ENCODE peak calls at places on chromosomes 1 and 21, in five cellular contexts. R is SK-N-SH, W is GM12878, I is K562, X is HepG2. Z is an unnamed sample.

GRCh38 chr21:32190491-32191144 is 88.2 kb downstream of the MIS18A start:
- DNase-seq in R (no peak), W (peak; percentile 31), I (no peak), X (no peak), Z (no peak)

GRCh38 chr1:212152308-212152693 is 116.8 kb downstream of the DTL start:
- DNase-seq in R (no peak), W (no peak), I (peak; percentile 96), X (no peak), Z (no peak)

GRCh38 chr1:92989936-92990582 is 28.8 kb upstream of the DIPK1A start:
- DNase-seq in R (no peak), W (no peak), I (peak; percentile 23), X (no peak), Z (no peak)

GRCh38 chr1:156704930-156705320 is 458 bp downstream of the CRABP2 start:
- DNase-seq in R (no peak), W (no peak), I (no peak), X (no peak), Z (peak; percentile 43)

GRCh38 chr1:31012210-31012924 is 53.1 kb downstream of the PUM1 start:
- DNase-seq in R (no peak), W (no peak), I (no peak), X (no peak), Z (no peak)

GRCh38 chr1:45304311-45305081 is 22.2 kb upstream of the HPDL start:
- DNase-seq in R (peak; percentile 20), W (no peak), I (peak; percentile 75), X (peak; percentile 47), Z (no peak)

GRCh38 chr1:54542962-54543539 is 5.0 kb upstream of the ACOT11 start:
- DNase-seq in R (no peak), W (no peak), I (no peak), X (no peak), Z (no peak)

GRCh38 chr1:80919426-80919825 is 881.3 kb upstream of the ADGRL2 start:
- DNase-seq in R (no peak), W (no peak), I (no peak), X (no peak), Z (no peak)

GRCh38 chr1:51063121-51063520 is 38.9 kb upstream of the C1orf185 start:
- DNase-seq in R (no peak), W (no peak), I (no peak), X (no peak), Z (peak; percentile 67)

GRCh38 chr1:54417123-54417522 is 10.9 kb upstream of the SSBP3 start:
- DNase-seq in R (no peak), W (no peak), I (no peak), X (no peak), Z (no peak)

GRCh38 chr21:45277101-45278045 is 10.3 kb downstream of the POFUT2 start:
- DNase-seq in R (no peak), W (no peak), I (no peak), X (no peak), Z (no peak)

GRCh38 chr1:175841613-175842234 is 98.3 kb upstream of the TNR start:
- DNase-seq in R (no peak), W (no peak), I (no peak), X (peak; percentile 25), Z (no peak)

GRCh38 chr1:109906160-109906838 is 4.3 kb upstream of the CSF1 start:
- DNase-seq in R (no peak), W (peak; percentile 61), I (no peak), X (no peak), Z (no peak)

GRCh38 chr1:27659497-27660299 is 12.3 kb downstream of the IFI6 start:
- DNase-seq in R (peak; percentile 96), W (peak; percentile 72), I (peak; percentile 96), X (peak; percentile 53), Z (peak; percentile 61)

GRCh38 chr1:27660300-27660837 is 11.6 kb downstream of the IFI6 start:
- DNase-seq in R (no peak), W (no peak), I (no peak), X (no peak), Z (no peak)

GRCh38 chr1:27661412-27662075 is 10.4 kb downstream of the IFI6 start:
- DNase-seq in R (no peak), W (no peak), I (no peak), X (no peak), Z (no peak)

GRCh38 chr1:27656157-27656893 is 15.7 kb downstream of the IFI6 start:
- DNase-seq in R (no peak), W (no peak), I (no peak), X (no peak), Z (no peak)

GRCh38 chr1:27658951-27659496 is 13.0 kb downstream of the IFI6 start:
- DNase-seq in R (no peak), W (peak; percentile 62), I (peak; percentile 56), X (no peak), Z (no peak)
- TF ChIP-seq REST in R (no peak), W (no peak), I (no peak), X (no peak), Z (no peak)

GRCh38 chr1:40421348-40421693 is 29.0 kb upstream of the ZFP69B start:
- DNase-seq in R (no peak), W (no peak), I (no peak), X (no peak), Z (no peak)
- TF ChIP-seq RFX5 in R (no peak), W (no peak), I (no peak), X (no peak), Z (no peak)

DNA sequence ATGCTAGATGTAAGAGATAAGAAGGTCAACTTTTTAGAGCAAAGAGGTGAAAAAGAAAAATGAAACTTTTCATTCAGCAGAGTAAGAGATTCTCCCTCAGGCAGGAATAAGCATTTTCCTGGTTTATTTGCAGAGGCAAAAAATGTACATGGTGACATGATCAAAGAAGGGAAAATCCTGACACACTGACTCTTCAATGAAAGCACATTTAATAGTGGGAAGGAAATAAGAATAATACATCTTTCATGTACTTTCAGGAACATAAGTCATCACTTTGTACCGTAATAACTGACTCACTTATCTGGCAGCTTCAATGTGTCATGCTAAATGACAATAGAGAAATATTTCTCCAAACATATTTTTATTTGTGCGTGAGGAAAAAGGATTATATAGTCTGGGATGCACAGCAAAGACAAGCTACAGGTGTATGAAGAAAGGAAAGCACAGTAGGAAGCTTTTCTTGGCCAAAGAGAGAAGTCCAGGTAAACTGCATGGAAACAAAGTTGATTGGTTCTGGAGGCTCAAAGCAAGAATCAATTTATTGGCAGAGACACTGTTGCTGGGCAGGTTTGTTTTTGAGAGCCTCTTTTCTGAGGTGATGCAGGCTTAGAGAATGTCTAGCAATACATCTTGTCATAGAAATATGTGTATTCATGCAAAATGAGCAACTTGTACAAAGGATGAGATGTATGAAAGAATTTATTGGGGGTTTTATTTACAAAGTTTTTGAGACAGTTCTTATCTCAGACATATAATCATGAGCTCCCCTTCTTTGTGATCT is 1409.0 kb downstream of the PLA2G4A start:
- DNase-seq in R (no peak), W (no peak), I (no peak), X (no peak), Z (peak; percentile 80)
- TF ChIP-seq REST in R (no peak), W (no peak), I (no peak), X (no peak), Z (no peak)

DNA sequence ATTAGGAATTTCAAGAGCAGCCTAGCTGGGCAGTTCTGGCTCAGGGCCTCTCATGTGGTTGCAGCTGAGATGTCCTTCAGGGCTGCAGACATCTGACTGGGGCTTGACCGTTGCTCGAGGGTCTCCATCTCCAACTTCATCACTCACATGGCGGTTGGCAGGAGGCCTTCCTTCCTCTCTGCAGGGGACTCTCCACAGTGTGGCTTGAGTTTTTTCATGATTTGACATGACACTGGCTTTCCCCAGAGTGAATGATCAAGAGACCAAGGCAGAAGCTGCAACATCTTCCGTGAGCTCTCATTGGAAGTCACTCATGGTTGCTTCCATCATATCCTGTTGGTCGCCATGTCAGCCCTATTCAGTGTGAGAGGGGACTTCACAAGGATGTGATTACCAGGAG is 74.6 kb downstream of the RUNX3 start:
- DNase-seq in R (no peak), W (no peak), I (no peak), X (no peak), Z (no peak)
- TF ChIP-seq RFX5 in R (no peak), W (no peak), I (no peak), X (no peak), Z (no peak)

Z was measured in A549.